ENCODE peak calls at places on chromosomes 5 and 9, in four cellular contexts. R is IMR-90, L is endothelial cell of umbilical vein, W is K562. G is an unnamed sample.

GRCh38 chr5:56449071-56449470 is 215.9 kb upstream of the ANKRD55 start:
- DNase-seq in R (no peak), L (no peak), W (no peak), G (no peak)

GRCh38 chr9:138051586-138052321 is 174.2 kb downstream of the CACNA1B start:
- DNase-seq in R (no peak), L (no peak), W (no peak), G (no peak)

GRCh38 chr5:132641241-132641723 is 16.7 kb upstream of the IL13 start:
- DNase-seq in R (no peak), L (no peak), W (no peak), G (no peak)

GRCh38 chr5:71924325-71924724 is 182.9 kb upstream of the MAP1B start:
- DNase-seq in R (peak), L (no peak), W (no peak), G (no peak)

GRCh38 chr9:31321686-31322085 is 1062.8 kb upstream of the ACO1 start:
- DNase-seq in R (no peak), L (no peak), W (no peak), G (no peak)

GRCh38 chr5:17413691-17414090 is 84.3 kb upstream of the TAF11L2 start:
- DNase-seq in R (no peak), L (no peak), W (no peak), G (no peak)

GRCh38 chr5:107937710-107938355 is 267.1 kb upstream of the EFNA5 start:
- DNase-seq in R (no peak), L (no peak), W (no peak), G (no peak)

GRCh38 chr5:178483620-178484019 is 106.6 kb downstream of the COL23A1 start:
- DNase-seq in R (no peak), L (no peak), W (no peak), G (no peak)

GRCh38 chr5:106314221-106314824 is 1356.4 kb downstream of the EFNA5 start:
- DNase-seq in R (peak), L (peak), W (no peak), G (no peak)

GRCh38 chr5:62934319-62934718 is 355.7 kb downstream of the LRRC70 start:
- DNase-seq in R (no peak), L (no peak), W (no peak), G (no peak)

GRCh38 chr5:135141303-135142268 is 107.6 kb upstream of the PITX1 start:
- DNase-seq in R (peak), L (no peak), W (peak), G (no peak)

GRCh38 chr5:138829341-138829740 is 45.8 kb downstream of the LRRTM2 start:
- DNase-seq in R (peak), L (no peak), W (no peak), G (no peak)

GRCh38 chr5:91058575-91058974 is 324.5 kb downstream of the ARRDC3 start:
- DNase-seq in R (no peak), L (peak), W (no peak), G (no peak)

GRCh38 chr9:38205279-38205678 is 136.3 kb upstream of the SHB start:
- DNase-seq in R (no peak), L (no peak), W (no peak), G (no peak)

GRCh38 chr5:116583085-116583766 is 8.6 kb upstream of the SEMA6A start:
- DNase-seq in R (peak), L (peak), W (no peak), G (no peak)

GRCh38 chr5:115460476-115460875 is 84.1 kb downstream of the FEM1C start:
- DNase-seq in R (peak), L (peak), W (no peak), G (peak)

GRCh38 chr5:32852535-32852934 is 141.4 kb downstream of the NPR3 start:
- DNase-seq in R (peak), L (no peak), W (no peak), G (no peak)

GRCh38 chr5:65190328-65191053 is 291.2 kb downstream of the ADAMTS6 start:
- DNase-seq in R (peak), L (no peak), W (no peak), G (peak)

GRCh38 chr9:93812410-93812668 is 142.8 kb downstream of the BARX1 start:
- DNase-seq in R (no peak), L (no peak), W (no peak), G (no peak)

GRCh38 chr5:152701305-152701704 is 296.2 kb upstream of the NMUR2 start:
- DNase-seq in R (no peak), L (no peak), W (no peak), G (no peak)

GRCh38 chr5:111453290-111453689 is 59.0 kb downstream of the STARD4 start:
- DNase-seq in R (peak), L (no peak), W (no peak), G (no peak)

GRCh38 chr5:111447099-111447498 is 65.2 kb downstream of the STARD4 start:
- DNase-seq in R (peak), L (no peak), W (no peak), G (no peak)

GRCh38 chr5:111453747-111454146 is 58.6 kb downstream of the STARD4 start:
- DNase-seq in R (peak), L (no peak), W (no peak), G (no peak)

GRCh38 chr5:111447822-111448221 is 64.5 kb downstream of the STARD4 start:
- DNase-seq in R (no peak), L (peak), W (no peak), G (no peak)
- TF ChIP-seq FOS in R (no peak), L (no peak), W (no peak), G (no peak)

GRCh38 chr9:119368179-119368578 is 1.1 kb downstream of the BRINP1 start:
- DNase-seq in R (no peak), L (no peak), W (no peak), G (no peak)
- TF ChIP-seq FOS in R (no peak), L (no peak), W (no peak), G (no peak)

DNA sequence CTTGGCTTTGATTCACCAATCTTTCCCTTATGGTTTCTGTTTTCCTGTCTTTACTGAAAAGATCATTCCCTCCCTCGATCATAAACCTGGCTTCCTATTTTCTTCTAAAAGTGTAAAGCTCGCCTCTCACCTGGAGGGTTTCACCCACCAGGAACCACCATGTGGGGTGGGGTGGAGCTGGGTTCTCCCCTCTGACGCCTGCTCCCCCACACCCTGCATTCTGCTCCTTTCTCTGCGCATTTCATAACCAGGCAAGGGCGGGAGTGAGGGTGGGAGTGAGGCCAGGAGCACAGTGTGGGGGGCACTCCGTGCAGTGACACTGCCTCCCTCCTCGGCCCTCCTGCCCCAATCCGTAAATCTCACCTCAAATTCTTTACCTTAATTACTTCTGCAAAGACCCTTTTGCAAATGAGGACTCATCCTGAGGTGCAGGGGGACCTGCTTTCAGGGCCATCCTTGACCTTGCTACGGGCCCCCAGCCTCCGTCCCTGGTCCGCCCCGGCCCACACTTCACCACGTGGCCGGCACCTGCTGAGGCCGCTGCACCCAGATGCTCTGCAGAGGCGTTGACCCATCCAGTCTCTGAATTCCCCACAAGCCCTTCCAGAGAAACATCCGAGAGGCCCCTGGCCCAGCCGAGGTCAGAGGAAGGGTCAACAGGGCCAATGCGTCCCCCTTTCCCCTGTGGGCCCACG is 59.3 kb downstream of the KCNT1 start:
- DNase-seq in R (no peak), L (no peak), W (no peak), G (no peak)
- TF ChIP-seq FOS in R (no peak), L (no peak), W (no peak), G (no peak)

GRCh38 chr5:78545406-78545805 is 103.2 kb downstream of the LHFPL2 start:
- DNase-seq in R (no peak), L (no peak), W (no peak), G (no peak)

GRCh38 chr5:78543292-78543691 is 105.3 kb downstream of the LHFPL2 start:
- DNase-seq in R (no peak), L (no peak), W (no peak), G (no peak)

GRCh38 chr5:78544531-78545200 is 103.9 kb downstream of the LHFPL2 start:
- DNase-seq in R (peak), L (no peak), W (peak), G (peak)

GRCh38 chr5:78542321-78542840 is 106.2 kb downstream of the LHFPL2 start:
- DNase-seq in R (no peak), L (no peak), W (no peak), G (no peak)

GRCh38 chr5:78543916-78544315 is 104.7 kb downstream of the LHFPL2 start:
- DNase-seq in R (no peak), L (no peak), W (no peak), G (no peak)
- TF ChIP-seq FOS in R (no peak), L (no peak), W (no peak), G (no peak)

DNA sequence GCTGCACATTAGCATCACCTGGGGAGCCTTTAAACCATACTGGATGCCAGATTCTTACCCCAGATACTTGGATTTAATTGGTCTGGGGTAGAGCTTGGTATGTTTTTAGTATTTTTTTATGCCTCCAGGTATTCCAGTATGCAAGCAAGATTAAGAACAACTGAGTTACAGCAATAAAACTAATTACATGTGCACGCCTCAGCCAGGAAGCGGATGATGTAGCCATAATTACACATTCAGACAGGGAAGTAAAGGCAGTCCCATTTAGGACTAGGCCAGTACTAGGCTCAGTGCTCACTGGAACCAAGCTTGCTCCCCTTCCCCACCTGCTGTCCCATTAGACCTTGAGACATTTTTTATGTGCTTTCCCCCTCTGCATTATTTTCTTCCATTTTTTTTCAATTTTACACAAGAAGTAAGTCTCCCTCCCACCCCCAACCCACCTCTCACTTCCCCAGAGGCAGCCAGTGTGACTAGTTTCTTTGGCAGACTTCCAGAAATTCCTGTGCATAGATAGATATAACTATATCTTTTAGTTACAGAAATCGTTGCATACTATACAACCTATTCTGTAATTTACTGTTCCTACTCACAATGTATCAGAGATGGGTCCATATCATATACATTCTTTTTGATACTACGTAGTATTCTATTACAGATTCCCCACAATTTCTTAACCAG is 7.1 kb upstream of the GNAQ start:
- DNase-seq in R (peak), L (peak), W (no peak), G (no peak)
- TF ChIP-seq FOS in R (no peak), L (peak), W (no peak), G (no peak)

DNA sequence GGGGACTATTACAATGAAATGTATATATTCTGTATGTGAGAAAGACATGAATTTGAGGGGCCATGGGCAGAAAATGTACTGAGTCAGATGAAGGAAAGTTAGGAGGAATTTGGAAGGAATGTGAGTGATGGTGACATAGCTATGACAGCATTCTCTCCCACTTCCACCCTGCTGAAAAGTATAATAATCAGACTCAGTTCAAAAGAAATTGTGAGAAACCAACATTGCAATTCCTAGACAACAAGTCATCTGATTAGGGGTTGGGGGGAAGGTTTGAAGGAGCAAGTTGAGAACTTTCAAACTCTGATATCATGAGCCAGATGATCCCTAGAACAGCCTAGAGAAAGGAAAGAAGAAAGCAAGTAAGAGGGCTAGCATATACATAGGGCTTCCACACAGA is 370.6 kb downstream of the DMRTA1 start:
- DNase-seq in R (peak), L (no peak), W (no peak), G (no peak)
- TF ChIP-seq FOS in R (no peak), L (peak), W (no peak), G (no peak)

DNA sequence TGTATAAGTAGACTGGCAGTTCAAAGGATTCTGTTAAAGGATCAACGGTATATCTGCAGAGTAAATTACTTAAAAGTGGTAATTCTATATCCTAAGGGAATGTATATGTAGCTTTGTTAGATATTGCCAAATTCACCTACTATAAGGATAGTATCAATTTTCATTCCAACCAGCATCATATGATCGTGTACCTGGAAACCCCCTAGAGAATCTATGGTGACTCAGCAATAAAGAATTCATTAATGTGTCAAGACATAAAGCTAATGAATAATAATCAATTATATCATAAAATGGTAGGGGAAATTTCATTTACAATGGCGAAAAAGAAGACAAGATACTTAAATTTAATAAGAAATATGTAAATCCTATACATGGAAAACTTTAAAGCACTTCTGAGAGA is 234.1 kb upstream of the ACTBL2 start:
- DNase-seq in R (no peak), L (no peak), W (no peak), G (no peak)
- TF ChIP-seq FOS in R (no peak), L (no peak), W (no peak), G (no peak)

GRCh38 chr9:70113403-70114022 is 69.9 kb downstream of the MAMDC2 start:
- DNase-seq in R (peak), L (peak), W (peak), G (no peak)
- TF ChIP-seq FOS in R (no peak), L (no peak), W (no peak), G (no peak)

G was measured in GM12878.